ENCODE peak calls at places on chromosomes 2 and 18, in four cellular contexts. One of them, this sample, is unnamed.

GRCh38 chr2:220246356-220246755 is 618.9 kb downstream of the SLC4A3 start:
- DNase-seq in K562: no peak
- DNase-seq in HepG2: no peak
- DNase-seq in GM12878: no peak
- DNase-seq in this sample: no peak

GRCh38 chr2:60383421-60384117 is 169.9 kb downstream of the BCL11A start:
- DNase-seq in HepG2: no peak
- DNase-seq in GM12878: no peak
- DNase-seq in K562: no peak
- DNase-seq in this sample: no peak

GRCh38 chr2:149525323-149525722 is 62.3 kb downstream of the MMADHC start:
- DNase-seq in K562: no peak
- DNase-seq in GM12878: no peak
- DNase-seq in HepG2: no peak
- DNase-seq in this sample: no peak

GRCh38 chr2:75310915-75311314 is 111.6 kb upstream of the TACR1 start:
- DNase-seq in GM12878: no peak
- DNase-seq in K562: peak
- DNase-seq in HepG2: no peak
- DNase-seq in this sample: no peak

GRCh38 chr2:158745067-158745865 is 49.9 kb upstream of the DAPL1 start:
- DNase-seq in K562: peak
- DNase-seq in HepG2: peak
- DNase-seq in GM12878: no peak
- DNase-seq in this sample: peak

GRCh38 chr18:13291745-13292447 is 73.3 kb downstream of the LDLRAD4 start:
- DNase-seq in K562: no peak
- DNase-seq in GM12878: no peak
- DNase-seq in HepG2: no peak
- DNase-seq in this sample: no peak

GRCh38 chr2:27249891-27250651 is 12.8 kb downstream of the SLC30A3 start:
- DNase-seq in HepG2: peak
- DNase-seq in GM12878: no peak
- DNase-seq in K562: peak
- DNase-seq in this sample: peak

GRCh38 chr2:183034806-183035205 is 3.5 kb downstream of the NCKAP1 start:
- DNase-seq in GM12878: no peak
- DNase-seq in HepG2: no peak
- DNase-seq in K562: no peak
- DNase-seq in this sample: no peak

GRCh38 chr2:190136825-190137224 is 74.3 kb upstream of the MSTN start:
- DNase-seq in HepG2: no peak
- DNase-seq in GM12878: no peak
- DNase-seq in K562: no peak
- DNase-seq in this sample: no peak

GRCh38 chr2:47097563-47097962 is 57.5 kb downstream of the STPG4 start:
- DNase-seq in GM12878: no peak
- DNase-seq in K562: no peak
- DNase-seq in HepG2: no peak
- DNase-seq in this sample: no peak

GRCh38 chr2:172734711-172735645 is 667 bp upstream of the RAPGEF4 start:
- DNase-seq in GM12878: no peak
- DNase-seq in HepG2: no peak
- DNase-seq in K562: no peak
- DNase-seq in this sample: peak

GRCh38 chr2:44271296-44271695 is 4.0 kb upstream of the SLC3A1 start:
- DNase-seq in HepG2: no peak
- DNase-seq in GM12878: no peak
- DNase-seq in K562: peak
- DNase-seq in this sample: no peak

GRCh38 chr18:35732652-35733051 is 151.1 kb downstream of the GALNT1 start:
- DNase-seq in K562: no peak
- DNase-seq in HepG2: no peak
- DNase-seq in GM12878: no peak
- DNase-seq in this sample: no peak

GRCh38 chr2:138356178-138356577 is 145.4 kb upstream of the SPOPL start:
- DNase-seq in K562: no peak
- DNase-seq in GM12878: no peak
- DNase-seq in HepG2: peak
- DNase-seq in this sample: no peak

GRCh38 chr18:75638223-75638596 is 210.7 kb upstream of the SMIM21 start:
- DNase-seq in HepG2: no peak
- DNase-seq in GM12878: no peak
- DNase-seq in K562: no peak
- DNase-seq in this sample: no peak

GRCh38 chr18:21896732-21897336 is 156.2 kb downstream of the MIB1 start:
- DNase-seq in K562: peak
- DNase-seq in GM12878: no peak
- DNase-seq in HepG2: no peak
- DNase-seq in this sample: no peak

GRCh38 chr18:3604626-3605408 is 154.8 kb downstream of the TGIF1 start:
- DNase-seq in HepG2: peak
- DNase-seq in K562: peak
- DNase-seq in GM12878: peak
- DNase-seq in this sample: no peak

GRCh38 chr2:61969376-61969775 is 63.9 kb downstream of the COMMD1 start:
- DNase-seq in GM12878: no peak
- DNase-seq in K562: no peak
- DNase-seq in HepG2: no peak
- DNase-seq in this sample: no peak

GRCh38 chr2:166384774-166385173 is 9.0 kb upstream of the SCN9A start:
- DNase-seq in K562: peak
- DNase-seq in HepG2: peak
- DNase-seq in GM12878: no peak
- DNase-seq in this sample: no peak

GRCh38 chr2:151795646-151796240 is 32.5 kb downstream of the ARL5A start:
- DNase-seq in K562: no peak
- DNase-seq in HepG2: no peak
- DNase-seq in GM12878: no peak
- DNase-seq in this sample: no peak

DNA sequence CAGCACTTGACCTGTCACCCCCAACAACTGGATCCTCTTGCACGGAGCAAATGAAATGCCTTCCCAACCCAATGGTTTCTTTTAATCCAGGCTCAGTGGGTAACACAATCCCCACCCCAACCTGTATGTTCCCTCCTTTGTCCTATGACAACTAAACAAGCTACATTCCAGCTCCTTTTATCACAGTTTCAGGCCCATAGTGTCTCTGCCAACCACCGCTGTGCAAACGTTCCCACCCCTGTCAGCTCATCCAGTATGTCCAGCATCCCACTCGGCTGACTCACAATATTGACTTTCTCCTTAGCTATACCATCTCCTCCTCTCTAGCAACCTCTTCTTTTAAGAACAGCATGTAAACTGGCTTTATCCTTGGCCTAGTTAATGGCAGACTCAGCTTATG is 117.9 kb upstream of the PPP1CB start:
- DNase-seq in HepG2: peak
- DNase-seq in GM12878: no peak
- DNase-seq in K562: no peak
- DNase-seq in this sample: no peak
- TF ChIP-seq SP1 in HepG2: no peak
- TF ChIP-seq SP1 in GM12878: no peak
- TF ChIP-seq SP1 in K562: no peak
- TF ChIP-seq SP1 in this sample: no peak

DNA sequence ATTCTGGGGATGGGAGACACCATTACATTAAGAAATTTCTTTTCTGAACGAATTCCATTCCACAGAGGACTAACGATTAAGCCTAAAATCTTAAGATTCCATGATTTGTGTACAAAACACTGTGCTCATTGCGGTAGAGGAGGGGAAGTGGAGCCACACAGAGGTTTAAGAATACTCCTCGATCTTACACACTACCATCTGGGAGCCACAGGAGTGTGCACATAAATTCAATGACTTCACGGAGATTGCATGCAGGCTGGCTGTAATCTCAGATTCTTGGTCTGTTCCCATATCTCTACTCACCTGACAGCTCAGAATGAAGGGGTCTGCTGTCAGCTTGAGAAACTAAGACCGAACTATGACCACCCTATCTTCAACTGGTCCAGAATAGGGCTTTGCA is 762 bp downstream of the VPS4B start:
- DNase-seq in K562: no peak
- DNase-seq in HepG2: no peak
- DNase-seq in GM12878: no peak
- DNase-seq in this sample: no peak
- TF ChIP-seq TARDBP in K562: no peak
- TF ChIP-seq TARDBP in HepG2: no peak
- TF ChIP-seq TARDBP in GM12878: no peak
- TF ChIP-seq TARDBP in this sample: no peak

GRCh38 chr2:15912203-15912602 is 28.1 kb upstream of the MYCN start:
- DNase-seq in HepG2: no peak
- DNase-seq in GM12878: no peak
- DNase-seq in K562: no peak
- DNase-seq in this sample: no peak
- TF ChIP-seq SP1 in HepG2: no peak
- TF ChIP-seq SP1 in GM12878: no peak
- TF ChIP-seq SP1 in K562: no peak
- TF ChIP-seq SP1 in this sample: no peak

GRCh38 chr18:23503967-23504352 is 649 bp downstream of the RMC1 start:
- DNase-seq in HepG2: no peak
- DNase-seq in GM12878: no peak
- DNase-seq in K562: no peak
- DNase-seq in this sample: no peak
- TF ChIP-seq TARDBP in HepG2: no peak
- TF ChIP-seq TARDBP in GM12878: no peak
- TF ChIP-seq TARDBP in K562: no peak
- TF ChIP-seq TARDBP in this sample: no peak

DNA sequence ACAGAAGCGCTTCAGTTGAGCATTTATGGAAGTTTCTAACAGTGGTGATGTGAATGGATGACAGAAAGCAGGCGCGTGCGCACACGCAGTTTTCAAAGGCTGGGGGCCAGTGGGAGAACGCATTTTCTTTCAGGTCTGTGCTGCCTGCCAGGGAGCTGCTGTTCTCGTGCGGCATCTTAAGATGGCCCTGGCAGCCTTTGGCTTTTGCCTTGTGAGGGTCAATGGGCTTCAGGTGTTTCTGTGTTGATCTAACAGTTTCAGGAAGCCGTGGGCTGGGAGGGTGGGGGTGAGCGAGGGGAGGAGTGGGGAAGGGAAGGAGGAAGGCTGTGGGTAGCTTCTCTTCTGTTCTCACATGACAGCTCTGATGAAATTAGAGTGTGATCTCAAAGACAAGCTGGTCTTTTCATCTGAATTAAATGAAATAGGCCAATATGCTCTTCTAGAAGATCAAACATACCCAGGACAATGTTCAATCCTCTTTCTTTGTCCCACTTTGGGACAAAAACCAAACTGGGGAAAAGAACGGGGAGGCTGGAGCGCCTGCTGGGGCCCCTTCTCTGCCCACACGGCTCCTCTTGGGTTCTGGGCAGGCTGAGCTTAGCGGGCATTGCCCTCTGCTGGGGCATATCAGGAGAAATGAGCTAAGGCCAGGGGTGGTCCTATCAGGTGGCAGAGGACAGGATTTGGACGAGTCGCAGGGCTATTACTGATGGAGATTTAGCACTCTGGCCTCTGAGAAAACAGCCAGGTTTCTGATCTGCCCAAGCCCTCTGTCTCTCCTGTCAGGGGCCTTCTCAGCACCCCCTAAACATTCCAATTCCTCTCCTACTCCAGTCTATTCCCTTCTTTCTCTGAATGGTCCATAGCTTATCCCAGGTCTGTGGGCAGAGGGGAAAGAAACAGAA is 126.2 kb upstream of the LGALSL start:
- DNase-seq in K562: no peak
- DNase-seq in HepG2: no peak
- DNase-seq in GM12878: peak
- DNase-seq in this sample: no peak
- TF ChIP-seq SP1 in K562: no peak
- TF ChIP-seq SP1 in HepG2: no peak
- TF ChIP-seq SP1 in GM12878: no peak
- TF ChIP-seq SP1 in this sample: no peak

DNA sequence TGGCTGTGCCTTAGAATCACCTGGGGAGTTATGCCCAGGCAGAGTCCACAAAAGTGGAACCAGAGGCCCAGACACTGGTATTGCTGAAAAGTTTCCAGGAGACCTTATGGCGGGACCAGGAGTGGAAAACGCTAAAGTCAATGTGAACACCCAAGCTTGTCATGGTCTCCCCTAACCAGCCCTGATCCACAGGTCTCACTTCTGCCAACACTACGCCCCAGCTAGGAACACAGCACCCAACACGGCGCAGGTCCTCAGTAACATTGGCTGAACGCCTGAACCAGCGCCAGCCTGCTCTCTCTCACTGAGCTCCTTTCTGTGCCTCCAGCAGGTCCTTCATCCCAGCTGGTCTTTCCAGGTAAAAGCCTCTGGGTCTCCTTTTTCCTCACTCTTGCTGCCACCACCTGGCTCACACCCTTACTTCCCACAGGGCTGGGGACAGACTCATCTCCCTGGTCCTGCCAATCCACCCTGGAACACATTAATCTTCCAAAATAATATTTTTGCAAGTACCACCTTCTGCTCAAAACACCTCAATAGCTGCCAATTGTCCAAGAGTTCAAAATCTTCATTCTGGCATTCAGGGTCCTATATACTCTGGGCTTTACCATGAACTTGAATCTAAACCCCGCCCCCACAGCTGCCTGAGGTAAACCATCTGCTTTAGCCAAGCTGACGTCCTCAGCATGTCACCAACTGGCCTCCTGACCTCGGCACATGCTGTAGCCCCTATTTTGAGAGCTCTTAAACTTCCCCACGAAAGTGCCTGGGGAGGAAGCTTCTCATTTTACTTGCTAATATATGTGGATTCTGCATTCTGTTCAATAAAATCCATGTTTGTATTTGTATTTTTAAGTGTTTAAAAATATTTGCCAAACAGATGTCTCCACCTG is 34.6 kb downstream of the ADCY3 start:
- DNase-seq in K562: no peak
- DNase-seq in GM12878: no peak
- DNase-seq in HepG2: no peak
- DNase-seq in this sample: no peak
- TF ChIP-seq TARDBP in K562: no peak
- TF ChIP-seq TARDBP in GM12878: no peak
- TF ChIP-seq TARDBP in HepG2: no peak
- TF ChIP-seq TARDBP in this sample: no peak

DNA sequence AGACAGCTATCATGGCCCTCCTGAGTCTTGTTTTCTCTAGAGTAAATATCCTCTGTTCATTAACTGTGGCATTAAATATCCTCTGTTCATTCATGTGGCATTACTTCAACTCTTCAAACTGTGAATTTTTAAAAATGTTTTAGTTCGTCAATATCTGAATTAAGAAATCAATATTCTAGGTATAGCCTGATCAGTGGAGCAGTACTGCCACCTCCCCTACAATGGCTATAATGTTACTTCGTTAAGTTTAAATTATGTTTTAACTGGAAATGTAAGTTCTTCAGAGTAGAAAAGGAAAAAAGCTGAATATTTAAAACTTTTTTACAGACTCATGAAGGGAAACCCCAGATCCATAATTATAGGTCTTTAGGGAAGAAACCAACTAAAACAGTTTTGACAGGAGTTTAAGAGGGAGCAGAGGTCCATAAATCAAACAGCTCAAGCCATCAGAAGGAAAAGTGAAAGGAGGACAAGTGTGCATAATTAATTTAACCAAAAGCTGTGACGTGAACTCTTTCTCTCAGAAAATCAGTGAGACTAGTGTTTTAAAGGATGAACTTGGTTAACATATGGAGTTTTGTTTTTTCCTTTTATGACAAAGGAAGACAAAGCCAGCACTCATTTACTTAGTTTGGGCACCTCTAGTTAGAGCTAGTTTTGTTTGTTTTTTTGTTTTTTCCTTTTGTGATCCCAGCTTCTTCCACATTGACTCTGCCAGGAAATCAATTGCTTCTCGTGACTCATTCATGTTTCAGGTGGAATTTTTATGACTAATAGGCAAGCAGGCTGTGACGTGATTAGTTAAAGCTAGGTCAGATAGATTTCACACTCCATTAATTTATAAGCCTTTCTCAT is 44.9 kb downstream of the RBBP8 start:
- DNase-seq in K562: no peak
- DNase-seq in GM12878: no peak
- DNase-seq in HepG2: no peak
- DNase-seq in this sample: no peak
- TF ChIP-seq SP1 in K562: no peak
- TF ChIP-seq SP1 in GM12878: no peak
- TF ChIP-seq SP1 in HepG2: no peak
- TF ChIP-seq SP1 in this sample: no peak

This sample was measured in HEK293T.